ENCODE peak calls at places on chromosomes 5 and 9, in six cellular contexts. E, J, G, H, L and A are unnamed samples.
A peak's percentile ranks its signal among the peaks of the same experiment; 100 is the strongest.

GRCh38 chr5:54186912-54187445 is 123.4 kb downstream of the ARL15 start:
- DNase-seq in G (no peak), J (no peak), H (no peak), L (no peak), E (no peak), A (no peak)

GRCh38 chr5:80988419-80988925 is 28.3 kb downstream of the RASGRF2 start:
- DNase-seq in G (no peak), L (no peak), J (no peak), E (no peak), H (peak; percentile 20), A (no peak)

GRCh38 chr5:72394688-72395087 is 74.5 kb downstream of the PTCD2 start:
- DNase-seq in G (no peak), H (no peak), J (no peak), L (no peak), E (no peak), A (peak; percentile 50)

GRCh38 chr5:54514841-54515432 is 2.6 kb upstream of the SNX18 start:
- DNase-seq in G (no peak), L (no peak), J (no peak), E (no peak), H (no peak), A (peak; percentile 63)

GRCh38 chr5:27125856-27126255 is 87.5 kb upstream of the CDH9 start:
- DNase-seq in G (no peak), E (no peak), J (no peak), L (no peak), H (no peak), A (peak; percentile 68)

GRCh38 chr5:493251-493701 is 31.0 kb downstream of the SLC9A3 start:
- DNase-seq in H (no peak), E (no peak), G (no peak), J (no peak), L (no peak), A (no peak)

GRCh38 chr9:5510360-5510931 is at the start of gene PDCD1LG2:
- DNase-seq in L (no peak), G (no peak), E (no peak), H (peak; percentile 83), J (no peak), A (peak; percentile 82)

GRCh38 chr9:97470076-97470475 is 31.4 kb upstream of the TMOD1 start:
- DNase-seq in G (no peak), J (no peak), E (no peak), H (peak; percentile 2), L (no peak), A (no peak)

GRCh38 chr5:42057254-42057690 is 132.2 kb downstream of the FBXO4 start:
- DNase-seq in G (peak; percentile 42), L (no peak), E (peak; percentile 65), H (peak; percentile 56), J (no peak), A (peak; percentile 47)

GRCh38 chr9:92295240-92295790 is 1.8 kb upstream of the IARS1 start:
- DNase-seq in H (no peak), J (no peak), E (no peak), L (no peak), G (no peak), A (no peak)

GRCh38 chr9:110837401-110838005 is 168.9 kb downstream of the MUSK start:
- DNase-seq in J (no peak), E (no peak), G (no peak), L (no peak), H (peak; percentile 56), A (no peak)

GRCh38 chr5:132227485-132228240 is at the start of gene P4HA2:
- DNase-seq in L (peak; percentile 42), J (peak; percentile 7), E (no peak), H (peak; percentile 61), G (peak; percentile 58), A (peak; percentile 63)

GRCh38 chr5:53167836-53168235 is 58.3 kb upstream of the MOCS2 start:
- DNase-seq in G (no peak), E (no peak), L (no peak), H (no peak), J (no peak), A (peak; percentile 72)

GRCh38 chr9:134869554-134870310 is 10.9 kb upstream of the FCN2 start:
- DNase-seq in H (no peak), J (no peak), G (no peak), L (no peak), E (no peak), A (no peak)

GRCh38 chr9:131722260-131722659 is 17.6 kb downstream of the RAPGEF1 start:
- DNase-seq in G (no peak), H (no peak), L (no peak), E (no peak), J (no peak), A (no peak)

GRCh38 chr5:65943771-65944170 is 17.4 kb downstream of the ERBIN start:
- DNase-seq in J (no peak), L (no peak), E (no peak), G (no peak), H (no peak), A (no peak)

GRCh38 chr5:150085950-150086715 is at the start of gene CSF1R:
- DNase-seq in L (no peak), J (no peak), H (no peak), G (no peak), E (no peak), A (no peak)

GRCh38 chr5:131423056-131423455 is 159.2 kb downstream of the CDC42SE2 start:
- DNase-seq in J (no peak), E (no peak), G (no peak), H (peak; percentile 13), L (no peak), A (peak; percentile 66)

GRCh38 chr9:13744233-13744954 is 464.9 kb upstream of the MPDZ start:
- DNase-seq in J (no peak), G (no peak), E (no peak), H (no peak), L (no peak), A (no peak)

GRCh38 chr5:6408627-6409446 is 30.5 kb upstream of the MED10 start:
- DNase-seq in H (no peak), G (no peak), L (no peak), E (peak; percentile 34), J (no peak), A (peak; percentile 28)

GRCh38 chr5:155905359-155905758 is 421.6 kb upstream of the SGCD start:
- DNase-seq in J (no peak), L (no peak), G (no peak), H (no peak), E (no peak), A (no peak)

GRCh38 chr5:155908543-155908942 is 418.4 kb upstream of the SGCD start:
- DNase-seq in J (no peak), E (no peak), H (no peak), G (no peak), L (no peak), A (no peak)

DNA sequence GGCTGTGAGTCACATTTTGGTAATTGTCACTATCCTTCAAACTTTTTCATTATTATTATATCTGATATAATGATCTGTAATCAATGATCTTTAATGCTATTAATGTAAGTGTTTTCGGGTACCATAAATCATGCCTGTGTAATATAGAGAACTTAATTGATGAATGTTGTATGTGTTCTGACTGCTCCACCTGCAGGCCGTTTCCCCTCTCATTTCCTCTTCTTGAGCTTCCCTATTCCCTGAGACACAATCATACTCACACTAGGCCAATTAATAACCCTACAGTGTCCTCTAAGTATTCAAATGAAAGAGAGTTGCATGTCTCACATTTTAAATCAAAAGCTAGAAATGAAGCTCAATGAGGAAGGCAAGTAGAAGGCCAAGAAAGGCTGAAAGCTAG is 420.9 kb upstream of the SGCD start:
- DNase-seq in G (no peak), L (no peak), H (no peak), E (no peak), J (no peak), A (no peak)
- TF ChIP-seq CTCF in G (no peak), L (no peak), H (no peak), E (no peak), J (no peak), A (no peak)

DNA sequence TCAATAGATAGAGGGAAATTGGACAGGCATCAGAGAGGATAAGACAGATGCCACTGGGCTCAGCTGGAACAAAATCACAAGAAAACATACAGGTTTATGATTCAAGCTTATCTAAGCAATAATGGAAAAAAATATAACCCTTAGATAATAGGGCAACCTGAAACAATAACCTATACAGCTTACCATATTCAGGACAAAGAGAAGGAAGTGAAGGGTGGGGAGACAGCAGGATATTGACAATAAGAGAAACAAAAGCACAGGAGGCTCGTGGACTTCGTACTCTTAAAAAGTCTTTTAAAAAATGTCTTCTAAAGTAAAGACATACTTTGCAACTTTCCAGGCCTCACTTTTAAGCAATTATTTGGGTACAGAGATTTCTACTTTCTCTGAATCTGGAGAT is 225.3 kb downstream of the NTRK2 start:
- DNase-seq in H (no peak), E (no peak), G (no peak), J (no peak), L (no peak), A (no peak)
- TF ChIP-seq CTCF in H (no peak), E (no peak), G (no peak), J (no peak), L (no peak), A (no peak)

GRCh38 chr9:124412228-124412575 is 3.0 kb downstream of the PSMB7 start:
- DNase-seq in G (no peak), H (peak; percentile 68), E (no peak), J (no peak), L (no peak), A (no peak)

GRCh38 chr9:124411514-124412227 is 3.6 kb downstream of the PSMB7 start:
- DNase-seq in H (peak; percentile 86), J (no peak), E (no peak), G (no peak), L (no peak), A (peak; percentile 82)

GRCh38 chr9:124409410-124409809 is 5.8 kb downstream of the PSMB7 start:
- DNase-seq in E (no peak), J (no peak), L (no peak), G (no peak), H (no peak), A (no peak)

GRCh38 chr9:124414612-124415011 is 630 bp downstream of the PSMB7 start:
- DNase-seq in G (no peak), J (no peak), H (no peak), L (no peak), E (no peak), A (no peak)

DNA sequence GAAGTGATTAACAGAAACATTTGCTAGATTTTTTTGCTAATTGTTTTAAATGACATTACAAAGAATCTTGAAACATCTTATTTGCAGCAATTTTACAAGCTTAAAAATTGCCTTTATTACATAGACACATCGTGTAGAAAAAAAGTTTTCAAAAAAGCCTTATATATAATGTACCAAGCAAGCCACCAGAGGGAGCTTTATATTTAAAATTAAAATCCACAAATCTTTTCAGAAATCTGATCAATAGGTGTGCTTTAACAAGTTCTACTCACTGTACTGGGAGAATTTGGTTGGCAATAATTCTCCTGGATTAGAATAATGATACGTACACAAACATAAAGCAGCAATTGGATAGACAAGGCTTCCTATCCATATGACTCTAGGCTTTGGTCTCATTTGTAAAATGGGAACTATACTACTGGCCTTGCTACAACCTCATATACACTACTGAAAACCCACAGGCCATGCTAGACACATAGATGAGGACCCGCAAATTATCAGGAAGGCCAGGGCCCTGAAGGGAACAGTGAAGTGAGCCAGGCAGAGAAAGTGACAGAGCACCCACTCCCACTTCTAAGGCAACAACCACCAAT is 4.8 kb downstream of the PSMB7 start:
- DNase-seq in H (no peak), J (no peak), L (no peak), E (no peak), G (no peak), A (peak; percentile 25)
- TF ChIP-seq CTCF in H (no peak), J (no peak), L (peak; percentile 32), E (peak; percentile 55), G (peak; percentile 69), A (peak; percentile 39)

DNA sequence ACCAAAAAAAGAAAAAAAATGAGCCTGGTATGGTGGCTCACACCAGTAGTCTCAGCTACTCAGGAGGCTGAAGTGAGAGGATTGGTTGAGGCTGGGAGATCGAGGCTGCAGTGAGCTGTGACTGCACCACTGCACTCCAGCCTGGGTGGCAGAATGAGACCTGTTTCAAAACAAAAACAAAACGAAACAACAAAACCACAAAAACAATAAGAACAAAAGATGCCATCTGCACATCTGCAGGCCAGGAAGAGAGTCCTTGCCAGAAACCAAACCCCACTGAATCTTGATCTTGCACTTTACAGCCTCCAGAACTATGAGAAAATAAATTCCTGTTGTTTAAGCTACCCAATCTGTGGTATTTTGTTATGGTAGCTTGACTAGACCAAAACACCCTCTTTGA is 207.7 kb downstream of the YTHDC2 start:
- DNase-seq in L (no peak), H (no peak), J (no peak), G (no peak), E (no peak), A (no peak)
- TF ChIP-seq CTCF in L (no peak), H (no peak), J (no peak), G (no peak), E (no peak), A (no peak)